ENCODE peak calls at places on chromosomes 4 and X, in five cellular contexts. One of them, this sample, is unnamed.

GRCh38 chr4:177204126-177204525 is 105.5 kb upstream of the NEIL3 start:
- DNase-seq in heart left ventricle: no peak
- DNase-seq in cardiac muscle cell: no peak
- DNase-seq in CD8-positive, alpha-beta memory T cell: no peak
- DNase-seq in OCI-LY7: no peak
- DNase-seq in this sample: no peak

GRCh38 chrX:27336466-27337091 is 126.6 kb downstream of the PPP4R3C start:
- DNase-seq in OCI-LY7: peak; percentile 30
- DNase-seq in CD8-positive, alpha-beta memory T cell: no peak
- DNase-seq in heart left ventricle: no peak
- DNase-seq in cardiac muscle cell: peak; percentile 47
- DNase-seq in this sample: peak; percentile 7

GRCh38 chr4:53781614-53782467 is 190.6 kb upstream of the LNX1 start:
- DNase-seq in heart left ventricle: no peak
- DNase-seq in OCI-LY7: no peak
- DNase-seq in CD8-positive, alpha-beta memory T cell: no peak
- DNase-seq in cardiac muscle cell: no peak
- DNase-seq in this sample: no peak

GRCh38 chrX:107845625-107846024 is 20.0 kb downstream of the MID2 start:
- DNase-seq in OCI-LY7: no peak
- DNase-seq in heart left ventricle: no peak
- DNase-seq in CD8-positive, alpha-beta memory T cell: no peak
- DNase-seq in cardiac muscle cell: peak; percentile 25
- DNase-seq in this sample: no peak

GRCh38 chr4:121690001-121690400 is 6.8 kb downstream of the ANXA5 start:
- DNase-seq in cardiac muscle cell: no peak
- DNase-seq in heart left ventricle: no peak
- DNase-seq in OCI-LY7: no peak
- DNase-seq in CD8-positive, alpha-beta memory T cell: no peak
- DNase-seq in this sample: no peak

GRCh38 chr4:189974056-189974455 is 33.4 kb downstream of the FRG1 start:
- DNase-seq in OCI-LY7: peak; percentile 24
- DNase-seq in CD8-positive, alpha-beta memory T cell: no peak
- DNase-seq in cardiac muscle cell: no peak
- DNase-seq in heart left ventricle: no peak
- DNase-seq in this sample: no peak

GRCh38 chr4:70992354-70992753 is 1.1 kb upstream of the DCK start:
- DNase-seq in CD8-positive, alpha-beta memory T cell: no peak
- DNase-seq in heart left ventricle: peak; percentile 24
- DNase-seq in OCI-LY7: peak; percentile 63
- DNase-seq in cardiac muscle cell: no peak
- DNase-seq in this sample: no peak

GRCh38 chr4:154982187-154983047 is 201.3 kb downstream of the RBM46 start:
- DNase-seq in CD8-positive, alpha-beta memory T cell: no peak
- DNase-seq in cardiac muscle cell: peak; percentile 70
- DNase-seq in OCI-LY7: peak; percentile 37
- DNase-seq in heart left ventricle: peak; percentile 40
- DNase-seq in this sample: peak; percentile 24

GRCh38 chr4:8745828-8746225 is 125.8 kb downstream of the HMX1 start:
- DNase-seq in CD8-positive, alpha-beta memory T cell: no peak
- DNase-seq in OCI-LY7: no peak
- DNase-seq in cardiac muscle cell: no peak
- DNase-seq in heart left ventricle: no peak
- DNase-seq in this sample: no peak

GRCh38 chr4:21457086-21457840 is 491.3 kb downstream of the KCNIP4 start:
- DNase-seq in heart left ventricle: no peak
- DNase-seq in OCI-LY7: no peak
- DNase-seq in cardiac muscle cell: no peak
- DNase-seq in CD8-positive, alpha-beta memory T cell: no peak
- DNase-seq in this sample: no peak

GRCh38 chr4:15149842-15150592 is 147.7 kb downstream of the CPEB2 start:
- DNase-seq in cardiac muscle cell: peak; percentile 73
- DNase-seq in CD8-positive, alpha-beta memory T cell: no peak
- DNase-seq in OCI-LY7: peak; percentile 11
- DNase-seq in heart left ventricle: peak; percentile 89
- DNase-seq in this sample: no peak

GRCh38 chrX:155611302-155611701 is 1.4 kb downstream of the TMLHE start:
- DNase-seq in heart left ventricle: no peak
- DNase-seq in cardiac muscle cell: no peak
- DNase-seq in CD8-positive, alpha-beta memory T cell: no peak
- DNase-seq in OCI-LY7: no peak
- DNase-seq in this sample: no peak

GRCh38 chr4:7571736-7572135 is 137.0 kb upstream of the PSAPL1 start:
- DNase-seq in heart left ventricle: no peak
- DNase-seq in OCI-LY7: no peak
- DNase-seq in CD8-positive, alpha-beta memory T cell: no peak
- DNase-seq in cardiac muscle cell: no peak
- DNase-seq in this sample: no peak

GRCh38 chrX:107766470-107767140 is 9.0 kb downstream of the TSC22D3 start:
- DNase-seq in OCI-LY7: no peak
- DNase-seq in cardiac muscle cell: no peak
- DNase-seq in heart left ventricle: peak; percentile 62
- DNase-seq in CD8-positive, alpha-beta memory T cell: no peak
- DNase-seq in this sample: no peak

GRCh38 chr4:909131-909571 is 23.0 kb downstream of the GAK start:
- DNase-seq in cardiac muscle cell: no peak
- DNase-seq in OCI-LY7: no peak
- DNase-seq in CD8-positive, alpha-beta memory T cell: no peak
- DNase-seq in heart left ventricle: no peak
- DNase-seq in this sample: no peak

GRCh38 chr4:127772769-127773671 is 9.1 kb upstream of the HSPA4L start:
- DNase-seq in heart left ventricle: no peak
- DNase-seq in OCI-LY7: no peak
- DNase-seq in CD8-positive, alpha-beta memory T cell: no peak
- DNase-seq in cardiac muscle cell: no peak
- DNase-seq in this sample: no peak

GRCh38 chrX:135340827-135341226 is 31.5 kb downstream of the ETDC start:
- DNase-seq in heart left ventricle: no peak
- DNase-seq in cardiac muscle cell: peak; percentile 11
- DNase-seq in CD8-positive, alpha-beta memory T cell: no peak
- DNase-seq in OCI-LY7: no peak
- DNase-seq in this sample: no peak

GRCh38 chr4:2333916-2334644 is 72.2 kb upstream of the MXD4 start:
- DNase-seq in cardiac muscle cell: no peak
- DNase-seq in heart left ventricle: no peak
- DNase-seq in CD8-positive, alpha-beta memory T cell: no peak
- DNase-seq in OCI-LY7: no peak
- DNase-seq in this sample: no peak

GRCh38 chr4:140237616-140238352 is 83.8 kb upstream of the MAML3 start:
- DNase-seq in OCI-LY7: peak; percentile 20
- DNase-seq in CD8-positive, alpha-beta memory T cell: no peak
- DNase-seq in heart left ventricle: peak; percentile 89
- DNase-seq in cardiac muscle cell: peak; percentile 75
- DNase-seq in this sample: no peak

GRCh38 chr4:61202100-61202637 is 2.0 kb downstream of the ADGRL3 start:
- DNase-seq in cardiac muscle cell: peak; percentile 32
- DNase-seq in CD8-positive, alpha-beta memory T cell: no peak
- DNase-seq in OCI-LY7: no peak
- DNase-seq in heart left ventricle: peak; percentile 33
- DNase-seq in this sample: no peak

GRCh38 chr4:83890231-83890630 is 354.3 kb downstream of the GPAT3 start:
- DNase-seq in CD8-positive, alpha-beta memory T cell: no peak
- DNase-seq in OCI-LY7: no peak
- DNase-seq in heart left ventricle: no peak
- DNase-seq in cardiac muscle cell: no peak
- DNase-seq in this sample: no peak

GRCh38 chr4:185839204-185839712 is 27.3 kb upstream of the SORBS2 start:
- DNase-seq in cardiac muscle cell: peak; percentile 11
- DNase-seq in CD8-positive, alpha-beta memory T cell: no peak
- DNase-seq in OCI-LY7: no peak
- DNase-seq in heart left ventricle: peak; percentile 74
- DNase-seq in this sample: no peak

GRCh38 chrX:43615677-43616076 is 40.4 kb upstream of the MAOA start:
- DNase-seq in OCI-LY7: no peak
- DNase-seq in heart left ventricle: no peak
- DNase-seq in cardiac muscle cell: peak; percentile 22
- DNase-seq in CD8-positive, alpha-beta memory T cell: no peak
- DNase-seq in this sample: no peak

GRCh38 chr4:7419961-7420660 is 14.6 kb downstream of the PSAPL1 start:
- DNase-seq in OCI-LY7: no peak
- DNase-seq in heart left ventricle: no peak
- DNase-seq in CD8-positive, alpha-beta memory T cell: no peak
- DNase-seq in cardiac muscle cell: no peak
- DNase-seq in this sample: no peak

GRCh38 chr4:109079177-109079576 is 223.3 kb downstream of the COL25A1 start:
- DNase-seq in OCI-LY7: no peak
- DNase-seq in CD8-positive, alpha-beta memory T cell: no peak
- DNase-seq in heart left ventricle: no peak
- DNase-seq in cardiac muscle cell: no peak
- DNase-seq in this sample: no peak

GRCh38 chrX:70030242-70030823 is 19.4 kb downstream of the AWAT2 start:
- DNase-seq in cardiac muscle cell: peak; percentile 62
- DNase-seq in heart left ventricle: peak; percentile 41
- DNase-seq in CD8-positive, alpha-beta memory T cell: peak; percentile 3
- DNase-seq in OCI-LY7: peak; percentile 53
- DNase-seq in this sample: peak; percentile 53

GRCh38 chr4:165864228-165864627 is 8.8 kb upstream of the TLL1 start:
- DNase-seq in OCI-LY7: peak; percentile 43
- DNase-seq in heart left ventricle: no peak
- DNase-seq in cardiac muscle cell: no peak
- DNase-seq in CD8-positive, alpha-beta memory T cell: no peak
- DNase-seq in this sample: no peak

GRCh38 chr4:66639361-66639760 is 905.9 kb downstream of the CENPC start:
- DNase-seq in CD8-positive, alpha-beta memory T cell: no peak
- DNase-seq in cardiac muscle cell: no peak
- DNase-seq in heart left ventricle: no peak
- DNase-seq in OCI-LY7: no peak
- DNase-seq in this sample: no peak

GRCh38 chr4:187380181-187380581 is 615.4 kb upstream of the ZFP42 start:
- DNase-seq in heart left ventricle: no peak
- DNase-seq in cardiac muscle cell: peak; percentile 22
- DNase-seq in OCI-LY7: peak; percentile 55
- DNase-seq in CD8-positive, alpha-beta memory T cell: no peak
- DNase-seq in this sample: no peak

GRCh38 chr4:8735236-8736082 is 136.2 kb downstream of the HMX1 start:
- DNase-seq in heart left ventricle: no peak
- DNase-seq in CD8-positive, alpha-beta memory T cell: no peak
- DNase-seq in cardiac muscle cell: no peak
- DNase-seq in OCI-LY7: no peak
- DNase-seq in this sample: no peak

GRCh38 chr4:16609170-16609758 is 289.2 kb downstream of the LDB2 start:
- DNase-seq in cardiac muscle cell: no peak
- DNase-seq in OCI-LY7: no peak
- DNase-seq in heart left ventricle: no peak
- DNase-seq in CD8-positive, alpha-beta memory T cell: no peak
- DNase-seq in this sample: no peak

GRCh38 chr4:16608611-16609125 is 289.8 kb downstream of the LDB2 start:
- DNase-seq in OCI-LY7: no peak
- DNase-seq in heart left ventricle: no peak
- DNase-seq in cardiac muscle cell: no peak
- DNase-seq in CD8-positive, alpha-beta memory T cell: no peak
- DNase-seq in this sample: no peak

GRCh38 chr4:16607693-16608092 is 290.8 kb downstream of the LDB2 start:
- DNase-seq in CD8-positive, alpha-beta memory T cell: no peak
- DNase-seq in heart left ventricle: no peak
- DNase-seq in OCI-LY7: no peak
- DNase-seq in cardiac muscle cell: no peak
- DNase-seq in this sample: no peak

GRCh38 chr4:16607241-16607640 is 291.2 kb downstream of the LDB2 start:
- DNase-seq in OCI-LY7: no peak
- DNase-seq in heart left ventricle: no peak
- DNase-seq in cardiac muscle cell: no peak
- DNase-seq in CD8-positive, alpha-beta memory T cell: no peak
- DNase-seq in this sample: no peak

GRCh38 chr4:16608123-16608522 is 290.3 kb downstream of the LDB2 start:
- DNase-seq in heart left ventricle: no peak
- DNase-seq in CD8-positive, alpha-beta memory T cell: no peak
- DNase-seq in OCI-LY7: no peak
- DNase-seq in cardiac muscle cell: no peak
- DNase-seq in this sample: no peak
- H3K27ac ChIP-seq in heart left ventricle: no peak overlapping the region
- H3K27ac ChIP-seq in CD8-positive, alpha-beta memory T cell: no peak overlapping the region
- H3K27ac ChIP-seq in OCI-LY7: no peak overlapping the region
- H3K27ac ChIP-seq in cardiac muscle cell: no peak overlapping the region
- H3K27ac ChIP-seq in this sample: no peak overlapping the region

DNA sequence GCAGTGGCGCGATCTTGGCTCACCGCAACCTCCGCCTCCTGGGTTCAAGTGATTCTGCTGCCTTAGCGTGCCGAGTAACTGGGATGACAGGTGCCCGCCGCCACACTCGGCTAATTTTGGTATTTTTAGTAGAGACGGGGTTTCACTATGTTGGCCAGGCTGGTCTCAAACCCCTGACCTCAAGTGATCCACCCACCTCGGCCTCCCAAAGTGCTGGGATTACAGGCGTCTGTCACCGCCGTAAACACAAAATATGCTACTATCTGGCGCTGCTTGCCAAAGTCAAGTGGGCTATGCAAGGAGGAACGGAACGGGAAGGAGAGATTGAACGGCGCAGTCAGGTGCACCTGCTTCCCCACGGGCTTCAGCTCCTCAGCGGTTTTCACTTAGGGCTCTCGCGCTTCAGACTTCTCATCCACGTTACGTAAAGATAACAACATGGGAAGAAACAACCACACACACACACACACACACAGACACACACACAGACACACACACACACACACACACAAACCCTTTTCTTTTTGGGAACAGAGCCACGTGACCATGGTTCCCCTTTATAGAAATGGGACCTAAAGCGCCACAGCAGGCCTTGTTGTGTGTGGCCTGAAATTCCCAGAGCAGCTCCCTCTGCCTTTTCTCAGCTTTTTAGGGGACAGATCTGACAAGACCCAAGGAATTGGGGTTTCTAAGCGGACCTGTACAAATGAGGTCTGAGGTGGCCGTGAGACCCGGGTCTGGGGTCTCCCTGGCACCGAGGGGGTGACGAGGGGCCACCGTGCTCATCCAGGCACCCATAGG is 1.5 kb downstream of the P2RY8 start:
- DNase-seq in CD8-positive, alpha-beta memory T cell: no peak
- DNase-seq in cardiac muscle cell: no peak
- DNase-seq in heart left ventricle: no peak
- DNase-seq in OCI-LY7: peak; percentile 80
- DNase-seq in this sample: peak; percentile 37
- H3K27ac ChIP-seq in CD8-positive, alpha-beta memory T cell: peak overlapping the region; percentile 91
- H3K27ac ChIP-seq in cardiac muscle cell: no peak overlapping the region
- H3K27ac ChIP-seq in heart left ventricle: peak overlapping the region; percentile 77
- H3K27ac ChIP-seq in OCI-LY7: peak overlapping the region; percentile 94
- H3K27ac ChIP-seq in this sample: peak overlapping the region; percentile 88

DNA sequence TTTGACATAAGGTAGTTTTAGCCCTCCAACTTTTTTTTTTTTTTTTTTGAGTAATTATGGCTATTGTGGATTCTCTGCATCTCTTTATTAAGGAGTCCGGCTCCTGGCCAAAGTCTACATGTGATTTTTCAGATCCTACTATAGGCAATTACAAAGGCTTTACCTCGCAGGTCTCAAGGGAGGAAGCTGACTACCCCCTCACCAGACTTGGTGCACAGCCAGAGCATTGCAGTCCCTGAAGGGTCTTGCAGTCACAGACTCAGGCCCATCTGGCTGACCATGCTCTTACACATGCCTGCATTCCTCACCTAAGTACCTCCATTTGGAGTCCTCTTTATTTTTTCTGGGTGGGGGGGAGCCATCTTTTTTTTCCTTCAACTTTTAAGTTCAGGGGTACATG is 88.5 kb upstream of the STIM2 start:
- DNase-seq in OCI-LY7: no peak
- DNase-seq in cardiac muscle cell: no peak
- DNase-seq in CD8-positive, alpha-beta memory T cell: no peak
- DNase-seq in heart left ventricle: no peak
- DNase-seq in this sample: no peak
- H3K27ac ChIP-seq in OCI-LY7: no peak overlapping the region
- H3K27ac ChIP-seq in cardiac muscle cell: no peak overlapping the region
- H3K27ac ChIP-seq in CD8-positive, alpha-beta memory T cell: no peak overlapping the region
- H3K27ac ChIP-seq in heart left ventricle: no peak overlapping the region
- H3K27ac ChIP-seq in this sample: no peak overlapping the region

GRCh38 chr4:102705391-102705935 is 55.3 kb downstream of the MANBA start:
- DNase-seq in heart left ventricle: no peak
- DNase-seq in CD8-positive, alpha-beta memory T cell: no peak
- DNase-seq in OCI-LY7: no peak
- DNase-seq in cardiac muscle cell: no peak
- DNase-seq in this sample: no peak
- H3K27ac ChIP-seq in heart left ventricle: no peak overlapping the region
- H3K27ac ChIP-seq in CD8-positive, alpha-beta memory T cell: no peak overlapping the region
- H3K27ac ChIP-seq in OCI-LY7: no peak overlapping the region
- H3K27ac ChIP-seq in cardiac muscle cell: peak overlapping the region; percentile 48
- H3K27ac ChIP-seq in this sample: no peak overlapping the region